ENCODE peak calls at places on chromosomes 11 and 22, in six cellular contexts. V is astrocyte; M is NCI-H1105 treated with DMSO at 0.1 percent for 48 hours; O is T follicular helper cell; P is frontal cortex; E is CD4-positive, alpha-beta T cell. H is an unnamed sample.

GRCh38 chr22:20524004-20524481 is 16.6 kb downstream of the MED15 start:
- DNase-seq in M (no peak), E (no peak), P (no peak), V (no peak), O (no peak), H (no peak)

GRCh38 chr11:108609681-108610080 is 16.1 kb upstream of the EXPH5 start:
- DNase-seq in V (peak), E (no peak), P (no peak), M (no peak), O (no peak), H (no peak)

GRCh38 chr11:69516526-69516925 is 35.1 kb downstream of the LINC01488 start:
- DNase-seq in O (no peak), E (no peak), V (peak), P (no peak), M (no peak), H (no peak)

GRCh38 chr22:42268852-42269406 is 1.5 kb downstream of the TCF20 start:
- DNase-seq in P (no peak), O (no peak), E (no peak), V (no peak), M (no peak), H (no peak)

GRCh38 chr11:88827018-88827676 is 238.6 kb downstream of the GRM5 start:
- DNase-seq in O (no peak), M (no peak), P (no peak), E (no peak), V (no peak), H (no peak)

GRCh38 chr11:73663604-73664495 is 17.5 kb downstream of the PLEKHB1 start:
- DNase-seq in O (no peak), P (no peak), E (no peak), V (no peak), M (no peak), H (no peak)

GRCh38 chr11:46050065-46050464 is 71.2 kb downstream of the PHF21A start:
- DNase-seq in M (no peak), O (no peak), E (no peak), P (no peak), V (peak), H (no peak)

GRCh38 chr22:23518381-23519187 is 61.5 kb downstream of the IGLL1 start:
- DNase-seq in P (no peak), E (no peak), M (no peak), V (no peak), O (no peak), H (no peak)

GRCh38 chr11:56331861-56332491 is 13.9 kb upstream of the OR8K1 start:
- DNase-seq in M (no peak), E (no peak), P (no peak), V (no peak), O (no peak), H (no peak)

GRCh38 chr11:43555811-43556210 is 124.7 kb upstream of the HSD17B12 start:
- DNase-seq in M (peak), E (no peak), P (peak), O (no peak), V (peak), H (peak)

GRCh38 chr22:46064966-46065666 is 85.2 kb upstream of the PPARA start:
- DNase-seq in O (no peak), M (peak), E (no peak), P (no peak), V (peak), H (peak)